ENCODE peak calls at places on chromosomes 16 and 17, in four cellular contexts. G, L, V and E are unnamed samples.

GRCh38 chr16:60905806-60906205 is 1130.4 kb downstream of the CDH8 start:
- DNase-seq in G (no peak), L (no peak), V (no peak), E (no peak)

GRCh38 chr16:15034266-15035162 is 21.4 kb downstream of the NTAN1 start:
- DNase-seq in G (peak), L (no peak), V (no peak), E (no peak)

GRCh38 chr16:72502654-72503005 is 330.7 kb upstream of the PMFBP1 start:
- DNase-seq in G (no peak), L (no peak), V (no peak), E (no peak)

GRCh38 chr16:83004868-83005652 is 378.3 kb downstream of the CDH13 start:
- DNase-seq in G (no peak), L (no peak), V (no peak), E (no peak)

GRCh38 chr17:7956208-7956965 is 24.4 kb downstream of the CNTROB start:
- DNase-seq in G (peak), L (no peak), V (no peak), E (no peak)

GRCh38 chr17:28335959-28336871 is 654 bp downstream of the TNFAIP1 start:
- DNase-seq in G (no peak), L (no peak), V (no peak), E (peak)

GRCh38 chr17:64150237-64151015 is 20.5 kb upstream of the ERN1 start:
- DNase-seq in G (no peak), L (no peak), V (no peak), E (no peak)

GRCh38 chr16:67404740-67405226 is 11.5 kb upstream of the TPPP3 start:
- DNase-seq in G (no peak), L (no peak), V (no peak), E (no peak)

GRCh38 chr17:14061666-14062560 is 7.4 kb upstream of the COX10 start:
- DNase-seq in G (no peak), L (no peak), V (no peak), E (no peak)

GRCh38 chr16:19933740-19934139 is 49.1 kb upstream of the GPRC5B start:
- DNase-seq in G (no peak), L (no peak), V (no peak), E (no peak)

GRCh38 chr16:929227-929669 is 41.5 kb downstream of the LMF1 start:
- DNase-seq in G (no peak), L (no peak), V (no peak), E (no peak)

GRCh38 chr17:45104497-45104896 is 27.8 kb downstream of the PLCD3 start:
- DNase-seq in G (no peak), L (no peak), V (no peak), E (no peak)

GRCh38 chr17:64073771-64074703 is 53.6 kb upstream of the ICAM2 start:
- DNase-seq in G (no peak), L (peak), V (peak), E (no peak)

GRCh38 chr17:42553866-42554249 is 1.1 kb downstream of the HSD17B1 start:
- DNase-seq in G (no peak), L (no peak), V (no peak), E (peak)

GRCh38 chr17:62601438-62601837 is 26.0 kb upstream of the MRC2 start:
- DNase-seq in G (no peak), L (no peak), V (no peak), E (peak)

GRCh38 chr16:10228779-10229178 is 46.6 kb upstream of the GRIN2A start:
- DNase-seq in G (no peak), L (peak), V (no peak), E (no peak)

GRCh38 chr16:9134739-9135138 is 43.3 kb downstream of the HAPSTR1 start:
- DNase-seq in G (peak), L (peak), V (peak), E (peak)

GRCh38 chr17:75815399-75815798 is 28.8 kb downstream of the UNC13D start:
- DNase-seq in G (no peak), L (no peak), V (no peak), E (no peak)

GRCh38 chr16:51683882-51684281 is 532.8 kb upstream of the SALL1 start:
- DNase-seq in G (no peak), L (no peak), V (no peak), E (no peak)

GRCh38 chr17:54256530-54256929 is 433.8 kb downstream of the KIF2B start:
- DNase-seq in G (no peak), L (no peak), V (no peak), E (no peak)

GRCh38 chr16:1057252-1057932 is 15.2 kb upstream of the SSTR5 start:
- DNase-seq in G (peak), L (peak), V (peak), E (peak)

GRCh38 chr17:60604686-60605334 is 4.8 kb downstream of the PPM1D start:
- DNase-seq in G (no peak), L (no peak), V (no peak), E (no peak)

GRCh38 chr17:43524945-43525575 is 21.1 kb downstream of the ETV4 start:
- DNase-seq in G (no peak), L (no peak), V (no peak), E (no peak)

GRCh38 chr17:65634533-65634932 is 73.1 kb upstream of the AXIN2 start:
- DNase-seq in G (no peak), L (no peak), V (no peak), E (no peak)

GRCh38 chr17:78979780-78980623 is at the start of gene LGALS3BP:
- DNase-seq in G (peak), L (no peak), V (peak), E (peak)

GRCh38 chr17:43877031-43877430 is 30.1 kb downstream of the CD300LG start:
- DNase-seq in G (no peak), L (no peak), V (no peak), E (no peak)

GRCh38 chr16:56281256-56281805 is 90.0 kb downstream of the GNAO1 start:
- DNase-seq in G (no peak), L (no peak), V (no peak), E (peak)

GRCh38 chr17:72122668-72123495 is 2.1 kb downstream of the SOX9 start:
- DNase-seq in G (peak), L (peak), V (peak), E (peak)

GRCh38 chr16:17342031-17342430 is 128.7 kb downstream of the XYLT1 start:
- DNase-seq in G (no peak), L (no peak), V (no peak), E (no peak)

DNA sequence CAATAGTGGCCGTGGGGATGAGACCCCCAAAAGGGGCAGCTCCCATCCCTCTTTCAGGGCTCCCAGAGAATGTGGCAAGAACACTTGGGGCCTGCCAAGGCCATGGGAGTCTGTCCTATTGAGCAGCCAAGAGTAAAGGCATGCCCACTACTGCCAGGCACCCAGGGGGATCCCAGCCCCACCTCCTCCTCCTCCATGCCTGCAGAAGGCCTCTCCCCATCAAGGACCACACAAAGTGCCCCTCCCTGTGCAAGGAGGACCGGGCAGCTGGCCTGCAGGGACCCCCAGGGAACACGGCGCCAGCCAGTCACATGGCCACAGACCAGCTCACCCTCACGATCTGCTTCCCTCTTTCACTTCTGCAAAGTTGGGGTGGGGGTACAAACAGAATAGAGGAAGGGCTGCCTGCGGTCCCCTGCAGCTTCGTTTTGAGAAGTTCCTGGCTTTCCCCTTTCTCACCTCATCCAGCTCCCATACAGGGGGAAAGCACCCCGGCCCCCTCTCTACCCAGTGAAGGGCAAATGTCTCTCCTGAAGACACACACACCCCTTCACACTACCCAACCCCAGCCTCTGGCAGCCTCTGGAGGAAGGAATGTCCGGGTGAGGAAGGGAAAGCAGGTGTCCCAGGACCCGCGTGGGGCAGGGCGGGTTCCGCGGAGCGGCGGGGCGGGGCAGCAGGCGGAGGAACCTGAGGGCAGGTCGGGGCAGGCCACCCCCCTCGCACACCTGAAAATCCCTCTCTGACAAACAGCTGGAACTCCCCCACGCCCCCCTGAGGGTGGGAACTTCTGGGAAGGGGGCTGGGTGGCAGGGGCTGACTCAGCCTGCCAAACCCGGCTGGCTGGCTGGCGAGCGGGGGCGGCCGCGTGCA is 2.0 kb downstream of the PPP1R9B start:
- DNase-seq in G (peak), L (peak), V (peak), E (peak)
- TF ChIP-seq CTCF in G (no peak), L (no peak), V (no peak), E (no peak)

DNA sequence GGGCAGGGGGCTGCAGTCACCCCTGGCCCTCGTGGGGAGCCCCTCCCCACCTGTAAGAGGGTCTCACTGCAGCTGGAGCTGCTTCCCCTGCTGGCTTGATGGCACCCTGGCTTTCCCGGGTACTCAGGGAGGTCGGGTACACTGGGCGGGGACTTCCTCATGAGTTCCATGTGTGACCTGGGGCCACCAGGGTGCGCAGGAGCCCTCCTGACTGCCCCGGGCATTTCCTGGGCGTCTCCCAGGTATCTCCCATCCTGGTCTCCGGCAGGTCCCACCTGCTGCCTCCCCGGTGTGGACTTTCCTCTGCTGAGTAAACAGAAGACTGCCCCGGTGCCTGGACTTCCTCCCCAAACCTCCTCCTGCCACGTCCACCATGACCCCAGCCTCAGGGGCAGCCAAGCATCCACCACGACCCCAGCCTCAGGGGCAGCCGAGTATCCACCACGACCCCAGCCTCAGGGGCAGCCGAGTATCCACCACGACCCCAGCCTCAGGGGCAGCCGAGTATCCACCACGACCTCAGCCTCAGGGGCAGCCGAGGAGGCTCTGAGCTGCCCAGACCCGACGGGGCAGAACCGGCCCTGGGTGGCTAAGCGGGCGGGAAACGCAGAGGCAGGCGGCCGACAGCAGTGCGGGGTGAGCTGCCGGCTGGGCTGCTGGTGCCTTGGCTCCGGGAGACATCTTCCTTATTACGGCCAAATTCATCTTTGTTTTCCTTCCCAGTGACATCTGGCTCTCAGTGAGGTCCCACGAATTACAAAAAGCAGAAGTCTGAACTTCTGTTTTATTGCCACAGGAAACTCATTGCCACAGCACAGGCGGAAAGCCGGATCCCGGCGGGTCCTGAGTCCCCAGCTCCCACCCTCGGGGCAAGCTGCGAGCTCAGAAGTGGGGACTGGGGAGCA is 40.7 kb downstream of the CBFA2T3 start:
- DNase-seq in G (peak), L (peak), V (peak), E (peak)
- TF ChIP-seq CTCF in G (no peak), L (peak), V (peak), E (no peak)

DNA sequence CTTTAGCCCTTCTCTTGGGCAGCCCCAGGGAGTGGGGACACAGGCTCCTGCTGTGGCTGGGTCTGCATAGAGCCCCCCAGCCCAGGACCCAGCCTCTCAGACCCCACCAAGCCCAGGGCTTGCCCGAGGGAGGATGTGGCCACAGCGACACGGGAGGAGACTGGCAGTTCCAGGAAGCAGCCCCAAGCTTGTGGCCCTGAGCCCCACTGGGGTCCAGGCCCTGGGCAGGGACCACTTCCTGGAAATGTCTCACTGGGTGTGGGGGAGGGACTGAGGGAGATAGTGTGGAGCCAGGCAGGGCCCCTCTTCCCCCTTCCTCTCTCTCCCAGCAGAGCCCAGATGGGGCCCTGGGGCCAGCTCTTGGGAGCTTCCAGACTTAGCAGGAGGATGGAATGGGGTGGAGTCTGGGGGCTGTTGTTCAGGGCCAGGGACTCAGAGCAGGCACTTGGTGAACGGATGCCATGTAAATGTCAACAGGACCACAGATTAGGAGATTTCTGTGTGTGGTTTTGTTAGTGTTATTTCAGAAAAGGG is 35.3 kb downstream of the ADGRG5 start:
- DNase-seq in G (no peak), L (no peak), V (no peak), E (peak)
- TF ChIP-seq CTCF in G (no peak), L (no peak), V (no peak), E (no peak)

DNA sequence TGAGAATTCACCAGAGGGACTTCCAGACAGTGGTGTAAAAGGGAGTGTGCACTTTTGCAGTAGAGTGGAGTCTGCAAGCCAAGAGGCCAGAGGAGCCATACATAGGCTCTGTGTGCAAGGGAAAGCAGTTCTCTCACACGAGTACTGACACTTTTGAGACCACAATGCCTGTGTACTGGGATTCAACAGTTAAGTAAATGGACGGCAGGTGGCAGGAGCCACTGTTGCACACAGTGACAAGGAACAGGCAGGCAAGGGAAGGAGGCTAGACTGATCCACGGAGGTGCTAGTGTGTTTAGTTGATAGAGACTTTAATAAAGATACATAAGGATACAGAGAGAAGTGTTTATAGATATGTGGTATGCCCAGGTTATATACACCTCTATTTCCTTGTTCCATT is 67.0 kb downstream of the MPRIP start:
- DNase-seq in G (no peak), L (no peak), V (no peak), E (peak)
- TF ChIP-seq CTCF in G (peak), L (no peak), V (peak), E (no peak)

GRCh38 chr17:35433075-35433894 is 985 bp upstream of the SLFN12 start:
- DNase-seq in G (peak), L (peak), V (peak), E (peak)
- TF ChIP-seq CTCF in G (peak), L (no peak), V (no peak), E (no peak)

GRCh38 chr16:30650369-30651123 is at the start of gene PRR14:
- DNase-seq in G (peak), L (peak), V (peak), E (peak)
- TF ChIP-seq CTCF in G (peak), L (no peak), V (peak), E (no peak)

GRCh38 chr16:86367291-86368072 is 142.8 kb upstream of the FOXF1 start:
- DNase-seq in G (no peak), L (no peak), V (no peak), E (no peak)
- TF ChIP-seq CTCF in G (no peak), L (no peak), V (no peak), E (no peak)

GRCh38 chr17:5033352-5034015 is 1.7 kb downstream of the SLC52A1 start:
- DNase-seq in G (no peak), L (no peak), V (peak), E (no peak)
- TF ChIP-seq CTCF in G (no peak), L (no peak), V (no peak), E (no peak)

GRCh38 chr16:89453662-89454321 is 36.6 kb downstream of the ANKRD11 start:
- DNase-seq in G (peak), L (no peak), V (no peak), E (peak)
- TF ChIP-seq CTCF in G (peak), L (no peak), V (no peak), E (peak)

DNA sequence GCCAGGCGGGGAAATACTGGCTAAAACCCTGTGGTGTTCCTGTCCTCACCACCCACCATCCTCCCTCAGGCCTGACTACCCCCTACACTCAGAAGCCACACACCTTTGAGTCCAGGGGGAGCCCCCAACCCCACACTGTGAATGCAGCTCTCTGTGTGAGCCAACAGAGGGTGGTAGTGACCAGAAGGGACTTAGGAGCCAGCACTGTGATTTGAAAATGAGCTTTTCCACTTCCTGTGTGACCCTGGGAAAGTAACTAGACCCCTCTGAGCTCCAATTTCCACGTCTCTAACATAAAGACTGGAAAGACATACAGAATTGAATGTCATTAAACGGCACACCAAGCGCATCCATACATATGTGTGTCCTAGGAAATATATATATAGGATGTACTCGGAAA is 58.7 kb downstream of the SDK2 start:
- DNase-seq in G (no peak), L (no peak), V (no peak), E (peak)
- TF ChIP-seq CTCF in G (no peak), L (peak), V (peak), E (peak)